ENCODE peak calls at places on chromosome 19, in seven cellular contexts. K, P, Q, Y, N, G and D are unnamed samples.

GRCh38 chr19:8208119-8208709 is 956 bp upstream of the CERS4 start:
- DNase-seq in K (no peak), P (peak; percentile 66), Q (peak; percentile 62), Y (no peak), N (no peak), G (peak; percentile 59), D (no peak)

GRCh38 chr19:13920940-13921744 is 15.1 kb downstream of the CC2D1A start:
- DNase-seq in K (no peak), P (no peak), Q (peak; percentile 77), Y (peak; percentile 48), N (peak; percentile 40), G (no peak), D (no peak)

GRCh38 chr19:18967358-18968146 is 26.5 kb upstream of the HOMER3 start:
- DNase-seq in K (no peak), P (peak; percentile 34), Q (no peak), Y (peak; percentile 13), N (no peak), G (no peak), D (no peak)

GRCh38 chr19:18736415-18737336 is 53.2 kb downstream of the CRTC1 start:
- DNase-seq in K (no peak), P (no peak), Q (peak; percentile 81), Y (peak; percentile 5), N (no peak), G (no peak), D (no peak)

GRCh38 chr19:40512473-40513344 is 45.9 kb downstream of the SPTBN4 start:
- DNase-seq in K (no peak), P (peak; percentile 50), Q (peak; percentile 66), Y (no peak), N (no peak), G (no peak), D (no peak)

GRCh38 chr19:21483589-21484170 is 21.7 kb upstream of the ZNF429 start:
- DNase-seq in K (no peak), P (no peak), Q (peak; percentile 85), Y (peak; percentile 15), N (no peak), G (no peak), D (no peak)

GRCh38 chr19:10289836-10290438 is at the start of gene ICAM5:
- DNase-seq in K (no peak), P (no peak), Q (no peak), Y (no peak), N (no peak), G (no peak), D (no peak)

GRCh38 chr19:16380943-16381755 is 56.5 kb downstream of the KLF2 start:
- DNase-seq in K (no peak), P (no peak), Q (no peak), Y (no peak), N (no peak), G (no peak), D (no peak)

GRCh38 chr19:15115080-15115479 is 7.9 kb downstream of the SYDE1 start:
- DNase-seq in K (no peak), P (no peak), Q (peak; percentile 21), Y (peak; percentile 85), N (no peak), G (no peak), D (no peak)

GRCh38 chr19:16386619-16387240 is 62.1 kb downstream of the KLF2 start:
- DNase-seq in K (peak; percentile 39), P (peak; percentile 72), Q (peak; percentile 75), Y (peak; percentile 63), N (peak; percentile 56), G (no peak), D (no peak)

GRCh38 chr19:21604351-21604926 is 99.0 kb downstream of the ZNF429 start:
- DNase-seq in K (no peak), P (no peak), Q (no peak), Y (peak; percentile 66), N (no peak), G (no peak), D (no peak)

GRCh38 chr19:16886305-16886880 is 2.4 kb upstream of the F2RL3 start:
- DNase-seq in K (no peak), P (peak; percentile 31), Q (no peak), Y (peak; percentile 87), N (no peak), G (no peak), D (peak; percentile 60)

GRCh38 chr19:11736696-11737095 is 2.0 kb downstream of the ZNF823 start:
- DNase-seq in K (no peak), P (peak; percentile 27), Q (peak; percentile 21), Y (peak; percentile 11), N (no peak), G (no peak), D (no peak)

DNA sequence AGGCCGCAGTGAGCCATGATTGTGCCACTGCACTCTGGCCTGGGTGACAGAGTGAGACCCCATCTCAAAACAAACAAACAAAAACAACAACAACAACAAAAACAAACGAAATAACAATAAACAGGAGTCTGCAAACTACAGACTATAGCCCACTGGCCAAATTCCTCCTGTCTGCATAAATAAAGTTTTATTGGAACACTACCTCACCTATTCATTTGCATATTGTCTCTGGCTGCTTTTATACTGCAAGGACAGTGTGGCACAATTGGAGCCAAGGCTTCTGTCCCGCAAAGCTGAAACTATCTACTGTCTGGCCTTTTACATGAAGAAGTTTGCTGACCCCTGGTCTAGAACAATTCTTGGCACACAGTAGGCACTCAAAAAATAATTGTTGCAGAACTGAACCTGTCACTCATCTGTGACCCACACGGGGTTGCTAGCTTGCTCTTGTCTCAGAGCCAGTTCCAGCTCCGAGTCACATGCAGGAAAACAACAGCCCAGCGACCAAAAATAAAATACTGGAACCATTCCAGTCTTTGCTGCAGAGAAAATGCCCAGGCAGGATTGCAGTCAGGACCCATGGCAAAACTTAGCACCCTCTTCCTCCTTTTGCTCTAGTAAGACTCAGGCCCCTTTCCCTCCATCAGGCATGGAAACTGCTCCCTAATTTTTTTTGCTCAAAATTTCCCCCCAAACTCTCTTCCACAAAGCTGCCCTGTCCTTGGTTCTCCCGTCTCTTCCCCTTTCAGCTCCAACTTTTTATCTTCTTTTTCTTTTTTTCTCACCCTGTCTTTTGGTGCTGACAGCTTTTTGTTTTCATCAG is 4.8 kb upstream of the MYH14 start:
- DNase-seq in K (no peak), P (no peak), Q (no peak), Y (no peak), N (no peak), G (no peak), D (no peak)
- H3K4me3 ChIP-seq in K (no peak overlapping the region), P (no peak overlapping the region), Q (no peak overlapping the region), Y (no peak overlapping the region), N (no peak overlapping the region), G (no peak overlapping the region), D (no peak overlapping the region)

DNA sequence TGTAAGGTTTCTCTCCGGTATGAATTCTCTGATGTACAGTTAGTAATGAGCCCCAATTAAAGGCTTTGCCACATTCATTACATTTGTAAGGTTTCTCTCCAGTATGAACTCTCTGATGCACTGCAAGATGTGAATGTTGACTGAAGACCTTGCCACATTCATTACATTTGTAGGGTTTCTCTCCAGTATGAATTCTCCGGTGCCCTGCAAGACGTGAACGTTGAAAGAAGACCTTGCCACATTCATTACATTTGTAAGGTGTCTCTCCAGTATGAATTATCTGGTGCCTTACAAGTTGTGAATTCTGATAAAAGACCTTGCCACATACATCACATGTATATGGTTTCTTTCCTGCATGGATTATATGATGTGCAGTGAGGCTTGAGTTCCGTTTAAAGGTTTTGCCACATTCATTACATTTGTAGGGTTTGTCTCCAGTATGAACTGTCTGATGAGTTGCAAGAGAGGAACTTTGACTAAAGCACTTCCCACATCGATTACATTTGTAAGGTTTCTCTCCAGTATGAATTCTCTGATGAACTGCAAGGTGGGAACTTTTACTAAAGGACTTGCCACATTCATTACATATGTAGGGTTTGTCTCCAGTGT is 17.7 kb upstream of the ZNF432 start:
- DNase-seq in K (no peak), P (no peak), Q (no peak), Y (no peak), N (no peak), G (no peak), D (no peak)
- H3K4me3 ChIP-seq in K (no peak overlapping the region), P (no peak overlapping the region), Q (no peak overlapping the region), Y (no peak overlapping the region), N (no peak overlapping the region), G (no peak overlapping the region), D (no peak overlapping the region)

GRCh38 chr19:6529351-6529750 is 1.5 kb upstream of the TNFSF9 start:
- DNase-seq in K (no peak), P (no peak), Q (no peak), Y (no peak), N (no peak), G (no peak), D (no peak)
- H3K4me3 ChIP-seq in K (no peak overlapping the region), P (no peak overlapping the region), Q (no peak overlapping the region), Y (no peak overlapping the region), N (no peak overlapping the region), G (peak overlapping the region; percentile 95), D (no peak overlapping the region)

GRCh38 chr19:35144259-35144599 is 1.2 kb downstream of the FXYD7 start:
- DNase-seq in K (no peak), P (no peak), Q (no peak), Y (no peak), N (no peak), G (no peak), D (no peak)

GRCh38 chr19:35143818-35144217 is 763 bp downstream of the FXYD7 start:
- DNase-seq in K (no peak), P (no peak), Q (no peak), Y (no peak), N (no peak), G (no peak), D (no peak)

GRCh38 chr19:35143231-35143715 is at the start of gene FXYD7:
- DNase-seq in K (no peak), P (no peak), Q (peak; percentile 66), Y (no peak), N (no peak), G (no peak), D (no peak)

GRCh38 chr19:35141627-35142401 is 1.2 kb upstream of the FXYD7 start:
- DNase-seq in K (no peak), P (no peak), Q (no peak), Y (no peak), N (no peak), G (no peak), D (no peak)

GRCh38 chr19:35142531-35143230 is 374 bp upstream of the FXYD7 start:
- DNase-seq in K (no peak), P (peak; percentile 72), Q (peak; percentile 91), Y (peak; percentile 29), N (peak; percentile 47), G (no peak), D (no peak)
- H3K4me3 ChIP-seq in K (no peak overlapping the region), P (no peak overlapping the region), Q (no peak overlapping the region), Y (no peak overlapping the region), N (peak overlapping the region; percentile 39), G (peak overlapping the region; percentile 67), D (peak overlapping the region; percentile 9)

GRCh38 chr19:53540091-53540490 is 2.1 kb downstream of the ZNF331 start:
- DNase-seq in K (no peak), P (no peak), Q (no peak), Y (no peak), N (no peak), G (no peak), D (no peak)

GRCh38 chr19:53536223-53536543 is 1.8 kb upstream of the ZNF331 start:
- DNase-seq in K (no peak), P (no peak), Q (no peak), Y (no peak), N (no peak), G (no peak), D (no peak)

GRCh38 chr19:53537523-53538377 is at the start of gene ZNF331:
- DNase-seq in K (no peak), P (peak; percentile 86), Q (peak; percentile 88), Y (peak; percentile 71), N (no peak), G (peak; percentile 76), D (peak; percentile 65)

GRCh38 chr19:53538378-53539109 is 599 bp downstream of the ZNF331 start:
- DNase-seq in K (no peak), P (no peak), Q (no peak), Y (no peak), N (no peak), G (no peak), D (no peak)

GRCh38 chr19:53537126-53537522 is 821 bp upstream of the ZNF331 start:
- DNase-seq in K (no peak), P (peak; percentile 34), Q (no peak), Y (no peak), N (no peak), G (no peak), D (no peak)
- H3K4me3 ChIP-seq in K (peak overlapping the region; percentile 86), P (peak overlapping the region; percentile 66), Q (no peak overlapping the region), Y (peak overlapping the region; percentile 56), N (no peak overlapping the region), G (peak overlapping the region; percentile 80), D (peak overlapping the region; percentile 70)